ENCODE peak calls at places on chromosomes 11 and 22, in five cellular contexts. R, I, L, J and A are unnamed samples.

GRCh38 chr11:118342503-118343161 is at the start of gene CD3D:
- DNase-seq in I (no peak), R (no peak), J (no peak), L (no peak), A (no peak)

GRCh38 chr11:12156301-12157140 is 46.1 kb downstream of the MICAL2 start:
- DNase-seq in J (no peak), L (no peak), I (no peak), R (no peak), A (no peak)

GRCh38 chr11:131691558-131692041 is 321.2 kb downstream of the NTM start:
- DNase-seq in R (no peak), J (no peak), L (peak), I (no peak), A (no peak)

GRCh38 chr11:63769044-63769718 is 606 bp upstream of the ZFTA start:
- DNase-seq in I (no peak), J (no peak), L (peak), R (peak), A (no peak)

GRCh38 chr11:83881428-83881827 is 595.3 kb upstream of the CCDC90B start:
- DNase-seq in R (no peak), I (no peak), J (no peak), L (no peak), A (no peak)

GRCh38 chr22:17728786-17729185 is 45.5 kb downstream of the BID start:
- DNase-seq in I (no peak), J (no peak), L (no peak), R (no peak), A (no peak)

GRCh38 chr22:45688606-45689080 is 17.0 kb downstream of the ATXN10 start:
- DNase-seq in J (no peak), L (peak), R (no peak), I (peak), A (no peak)

GRCh38 chr11:114262681-114263509 is 33.3 kb upstream of the NNMT start:
- DNase-seq in L (peak), J (peak), R (no peak), I (peak), A (peak)

GRCh38 chr11:69040581-69041260 is 8.0 kb upstream of the TPCN2 start:
- DNase-seq in L (no peak), I (peak), R (no peak), J (no peak), A (no peak)

GRCh38 chr11:107688322-107688918 is 23.4 kb downstream of the SLN start:
- DNase-seq in L (no peak), I (no peak), R (no peak), J (no peak), A (no peak)

GRCh38 chr11:113193894-113194293 is 120.5 kb upstream of the TTC12 start:
- DNase-seq in I (no peak), R (no peak), J (no peak), L (no peak), A (no peak)